ENCODE peak calls at places on chromosomes 2 and 18, in six cellular contexts. D, A, F, Q, C and B are unnamed samples.

GRCh38 chr2:197705912-197706838 is 1.0 kb downstream of the MARS2 start:
- DNase-seq in F (no peak), Q (no peak), D (peak), A (no peak), C (peak), B (peak)

GRCh38 chr18:75176849-75177248 is 32.1 kb downstream of the PTGR3 start:
- DNase-seq in Q (no peak), F (no peak), A (no peak), D (peak), C (no peak), B (no peak)

GRCh38 chr2:75199428-75200011 is at the start of gene TACR1:
- DNase-seq in D (peak), Q (peak), C (peak), A (peak), F (no peak), B (peak)

GRCh38 chr2:11344956-11345671 is 678 bp upstream of the ROCK2 start:
- DNase-seq in A (no peak), D (peak), Q (peak), C (peak), F (peak), B (peak)

GRCh38 chr2:189676471-189676870 is 2.0 kb downstream of the ANKAR start:
- DNase-seq in A (no peak), F (no peak), Q (no peak), D (no peak), C (peak), B (no peak)

GRCh38 chr2:129253461-129253812 is 726.0 kb upstream of the RAB6C start:
- DNase-seq in F (peak), D (peak), A (peak), C (peak), Q (peak), B (no peak)

GRCh38 chr2:121777699-121778058 is 22.2 kb downstream of the TSN start:
- DNase-seq in F (no peak), C (no peak), D (no peak), A (no peak), Q (peak), B (no peak)

GRCh38 chr18:74994502-74995403 is 214.2 kb downstream of the PTGR3 start:
- DNase-seq in C (peak), D (peak), F (no peak), A (no peak), Q (no peak), B (no peak)

GRCh38 chr18:7626175-7626921 is 59.2 kb downstream of the PTPRM start:
- DNase-seq in D (no peak), A (no peak), C (no peak), Q (no peak), F (no peak), B (no peak)

GRCh38 chr2:206045251-206045650 is 40.7 kb downstream of the INO80D start:
- DNase-seq in C (peak), A (no peak), D (no peak), Q (no peak), F (no peak), B (no peak)

GRCh38 chr18:22169011-22169888 is at the start of gene GATA6:
- DNase-seq in Q (peak), A (peak), C (peak), F (peak), D (peak), B (peak)

GRCh38 chr2:29011650-29012060 is 30.6 kb downstream of the TOGARAM2 start:
- DNase-seq in Q (no peak), F (no peak), A (peak), C (no peak), D (no peak), B (peak)

GRCh38 chr2:227817336-227817735 is 3.7 kb downstream of the CCL20 start:
- DNase-seq in D (no peak), C (no peak), F (no peak), A (no peak), Q (no peak), B (no peak)

GRCh38 chr2:227816507-227817274 is 3.0 kb downstream of the CCL20 start:
- DNase-seq in A (no peak), D (no peak), C (peak), F (no peak), Q (peak), B (no peak)

GRCh38 chr2:227819398-227819697 is 5.7 kb downstream of the CCL20 start:
- DNase-seq in F (no peak), C (no peak), D (no peak), A (no peak), Q (no peak), B (no peak)

GRCh38 chr2:227818569-227819397 is 5.1 kb downstream of the CCL20 start:
- DNase-seq in F (no peak), A (peak), D (peak), C (no peak), Q (peak), B (peak)

DNA sequence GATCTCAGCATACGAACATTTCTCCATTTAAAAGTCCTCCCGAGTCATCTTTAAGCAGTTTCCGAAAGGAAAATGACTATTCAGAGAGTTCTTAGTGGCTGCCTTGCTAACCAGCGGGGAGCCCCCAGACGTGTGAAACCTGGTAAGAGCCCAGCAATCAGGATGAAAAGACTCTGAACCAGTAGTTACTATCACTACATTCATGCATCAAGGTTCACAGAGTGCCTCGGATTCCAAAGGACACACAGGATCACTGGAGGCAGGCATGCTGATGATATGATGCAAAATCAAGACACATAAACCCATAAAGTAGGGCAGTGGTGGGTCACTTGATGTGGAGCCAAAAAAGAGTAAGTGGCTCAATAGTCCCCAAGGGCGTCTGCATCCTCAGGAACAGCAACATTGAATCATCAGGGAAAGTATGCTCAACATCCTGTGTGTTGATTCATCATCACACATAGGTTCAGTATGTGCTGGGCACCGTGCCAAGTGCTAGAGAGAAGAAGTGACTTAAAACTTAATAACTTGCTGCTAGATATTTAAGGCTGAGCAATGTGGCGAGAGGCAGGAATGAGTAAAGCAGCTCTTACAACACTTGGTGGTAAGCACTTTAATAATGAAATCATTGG is 4.4 kb downstream of the CCL20 start:
- DNase-seq in C (peak), A (peak), Q (peak), D (peak), F (peak), B (peak)
- H3K27ac ChIP-seq in C (peak), A (no peak), Q (peak), D (peak), F (no peak), B (no peak)

GRCh38 chr18:36578871-36579270 is 249.9 kb downstream of the TPGS2 start:
- DNase-seq in C (peak), F (no peak), Q (no peak), A (no peak), D (no peak), B (no peak)
- H3K27ac ChIP-seq in C (peak), F (no peak), Q (no peak), A (no peak), D (no peak), B (no peak)

DNA sequence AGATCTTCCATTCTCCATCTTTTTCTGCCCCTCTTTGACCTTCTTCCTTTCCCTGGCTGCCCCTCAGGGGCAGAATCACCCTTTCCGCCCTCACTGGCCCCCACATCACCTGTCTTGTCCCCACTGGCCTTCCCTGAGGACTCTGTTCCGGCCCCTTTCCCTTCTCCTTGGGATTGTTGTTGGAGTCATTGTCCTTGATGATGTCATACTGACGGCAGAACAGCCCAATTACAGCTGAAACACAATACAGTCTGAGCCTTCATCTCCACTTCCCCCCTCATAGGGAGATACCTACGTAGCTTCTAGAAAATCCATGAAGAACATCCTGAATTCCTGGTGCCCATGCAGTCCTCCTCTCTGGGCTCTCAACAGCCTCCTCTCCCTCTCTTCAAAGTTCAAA is 2.4 kb downstream of the FNDC4 start:
- DNase-seq in A (no peak), D (no peak), F (no peak), Q (no peak), C (no peak), B (no peak)
- H3K27ac ChIP-seq in A (no peak), D (no peak), F (no peak), Q (no peak), C (no peak), B (no peak)

GRCh38 chr2:196068271-196069209 is at the start of gene DNAH7:
- DNase-seq in Q (peak), D (peak), F (peak), A (peak), C (peak), B (peak)
- H3K27ac ChIP-seq in Q (peak), D (no peak), F (peak), A (peak), C (peak), B (peak)

GRCh38 chr2:216001612-216002215 is 11.6 kb downstream of the MREG start:
- DNase-seq in A (no peak), D (no peak), Q (no peak), F (no peak), C (no peak), B (no peak)
- H3K27ac ChIP-seq in A (no peak), D (no peak), Q (no peak), F (no peak), C (no peak), B (no peak)

GRCh38 chr18:57146956-57147636 is at the start of gene BOD1L2:
- DNase-seq in C (no peak), A (no peak), F (no peak), Q (no peak), D (no peak), B (no peak)
- H3K27ac ChIP-seq in C (no peak), A (no peak), F (no peak), Q (no peak), D (no peak), B (no peak)

GRCh38 chr18:5894215-5894612 is 1.1 kb downstream of the TMEM200C start:
- DNase-seq in F (no peak), Q (no peak), D (no peak), C (no peak), A (no peak), B (no peak)

GRCh38 chr18:5895886-5896740 is 791 bp upstream of the TMEM200C start:
- DNase-seq in A (peak), F (no peak), C (peak), D (peak), Q (no peak), B (peak)

GRCh38 chr18:5895300-5895885 is at the start of gene TMEM200C:
- DNase-seq in Q (no peak), D (peak), F (no peak), C (peak), A (peak), B (no peak)

GRCh38 chr18:5892772-5893431 is 2.4 kb downstream of the TMEM200C start:
- DNase-seq in F (no peak), Q (no peak), A (no peak), D (no peak), C (no peak), B (no peak)

DNA sequence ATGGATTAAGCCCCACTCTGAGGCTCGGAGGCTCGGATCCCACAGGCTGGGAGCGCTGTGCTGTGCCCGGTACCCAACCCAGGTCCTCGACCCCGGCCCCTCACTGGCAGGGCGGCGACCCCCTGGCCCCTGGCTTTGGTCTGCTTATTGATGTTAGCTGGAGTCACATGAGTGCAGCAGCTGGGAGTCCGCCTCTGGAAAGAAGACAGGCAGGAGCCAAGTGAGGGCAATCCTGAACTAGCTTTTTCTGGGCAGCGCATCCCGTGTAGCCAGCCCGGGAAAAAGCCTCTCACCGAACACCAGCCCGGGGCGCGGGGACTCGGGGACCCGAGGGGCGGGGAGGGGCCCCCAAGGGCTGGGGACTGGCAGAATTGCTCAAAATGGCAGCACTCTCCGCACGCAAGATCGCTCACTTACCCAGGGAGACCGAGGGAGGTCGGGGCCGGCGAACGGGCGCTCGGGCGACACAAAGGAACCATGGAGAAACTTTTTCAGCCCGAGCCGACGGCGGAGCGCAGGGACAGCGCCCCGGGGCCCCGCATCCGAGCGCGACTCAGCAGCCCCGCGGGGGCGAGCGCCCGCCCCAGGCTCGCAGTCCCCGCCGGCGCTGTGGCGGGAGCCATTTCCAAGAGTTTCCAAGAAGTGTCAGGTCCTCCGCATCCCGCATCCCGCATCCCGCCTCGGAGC is 566 bp downstream of the TMEM200C start:
- DNase-seq in F (no peak), Q (no peak), D (peak), C (peak), A (peak), B (peak)
- H3K27ac ChIP-seq in F (peak), Q (no peak), D (no peak), C (no peak), A (peak), B (no peak)

GRCh38 chr2:21024722-21025389 is 19.0 kb downstream of the APOB start:
- DNase-seq in A (no peak), F (no peak), D (no peak), C (no peak), Q (no peak), B (no peak)
- H3K27ac ChIP-seq in A (no peak), F (no peak), D (no peak), C (no peak), Q (no peak), B (no peak)

GRCh38 chr2:26756337-26756736 is 7.7 kb upstream of the SLC35F6 start:
- DNase-seq in C (no peak), F (no peak), A (no peak), Q (no peak), D (peak), B (no peak)
- H3K27ac ChIP-seq in C (no peak), F (no peak), A (no peak), Q (peak), D (no peak), B (no peak)

DNA sequence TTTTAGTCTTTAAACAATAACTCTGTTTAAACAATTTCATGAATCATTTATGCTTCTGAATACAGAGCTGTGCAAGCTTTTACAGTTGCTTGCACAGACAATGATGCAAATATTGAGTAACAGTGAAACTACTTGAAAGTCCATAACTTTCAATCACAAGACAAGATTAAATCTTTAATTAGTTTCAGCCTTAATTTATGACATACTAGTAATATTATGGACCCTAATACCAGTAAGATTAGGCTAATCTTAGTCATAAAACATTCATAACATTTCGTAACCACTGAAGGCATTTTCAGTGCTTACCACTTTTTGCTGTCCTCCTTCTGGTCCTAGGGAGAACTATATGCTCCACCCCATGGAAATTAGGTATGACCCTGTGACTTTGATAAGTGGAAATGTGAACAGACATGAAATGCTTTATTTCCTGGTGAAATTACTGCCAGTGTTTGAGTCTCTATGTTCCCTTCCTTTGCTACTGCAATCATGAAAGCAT is 1.8 kb upstream of the COBLL1 start:
- DNase-seq in D (no peak), F (no peak), Q (no peak), A (no peak), C (peak), B (no peak)
- H3K27ac ChIP-seq in D (no peak), F (no peak), Q (peak), A (no peak), C (no peak), B (no peak)